ENCODE peak calls at places on chromosome 20, in eight cellular contexts. A is PC-9, Y is kidney, P is stomach, T is OCI-LY7, X is HCT116, V is fibroblast of lung, E is left ventricle myocardium inferior. R is an unnamed sample. For H3K4me1, the result is how much of the 10 kb centered on the place peaks cover.

GRCh38 chr20:58894652-58895051 is 42.1 kb downstream of the GNAS start:
- DNase-seq in A (no peak), Y (no peak), P (no peak), T (no peak), X (no peak), V (no peak), E (no peak), R (peak)

GRCh38 chr20:8144282-8145245 is 12.5 kb downstream of the PLCB1 start:
- DNase-seq in A (no peak), Y (no peak), P (no peak), T (no peak), X (no peak), V (peak), E (no peak), R (no peak)

GRCh38 chr20:8057871-8058270 is 38.3 kb upstream of the TMX4 start:
- DNase-seq in A (no peak), Y (no peak), P (no peak), T (peak), X (no peak), V (no peak), E (no peak), R (no peak)

GRCh38 chr20:61904456-61904855 is 161.2 kb downstream of the TAF4 start:
- DNase-seq in A (no peak), Y (peak), P (no peak), T (no peak), X (no peak), V (no peak), E (no peak), R (no peak)

GRCh38 chr20:49894073-49894470 is 21.3 kb downstream of the SPATA2 start:
- DNase-seq in A (no peak), Y (no peak), P (no peak), T (no peak), X (no peak), V (no peak), E (no peak), R (peak)

GRCh38 chr20:17427646-17428045 is 103.5 kb downstream of the BFSP1 start:
- DNase-seq in A (no peak), Y (no peak), P (no peak), T (no peak), X (no peak), V (no peak), E (no peak), R (no peak)

GRCh38 chr20:40510622-40511021 is 178.4 kb downstream of the MAFB start:
- DNase-seq in A (no peak), Y (no peak), P (no peak), T (no peak), X (no peak), V (no peak), E (no peak), R (no peak)

GRCh38 chr20:40720826-40721225 is 31.8 kb upstream of the MAFB start:
- DNase-seq in A (no peak), Y (no peak), P (no peak), T (no peak), X (no peak), V (no peak), E (no peak), R (no peak)

GRCh38 chr20:48282591-48283228 is 497.4 kb upstream of the SULF2 start:
- DNase-seq in A (peak), Y (no peak), P (no peak), T (peak), X (no peak), V (no peak), E (no peak), R (no peak)

GRCh38 chr20:35339007-35339406 is 46.8 kb upstream of the FAM83C start:
- DNase-seq in A (peak), Y (no peak), P (no peak), T (no peak), X (no peak), V (peak), E (no peak), R (no peak)

GRCh38 chr20:39036011-39036410 is 73.9 kb downstream of the DHX35 start:
- DNase-seq in A (no peak), Y (no peak), P (no peak), T (no peak), X (no peak), V (peak), E (no peak), R (no peak)

GRCh38 chr20:45341939-45342862 is 6.0 kb downstream of the SDC4 start:
- DNase-seq in A (peak), Y (peak), P (peak), T (no peak), X (no peak), V (no peak), E (peak), R (no peak)

GRCh38 chr20:60046011-60046413 is 87.8 kb downstream of the CDH26 start:
- DNase-seq in A (no peak), Y (no peak), P (no peak), T (no peak), X (no peak), V (peak), E (no peak), R (no peak)

GRCh38 chr20:8903655-8904605 is 165.0 kb upstream of the PLCB4 start:
- DNase-seq in A (no peak), Y (no peak), P (no peak), T (no peak), X (no peak), V (no peak), E (no peak), R (no peak)

GRCh38 chr20:37270586-37271420 is 9.2 kb upstream of the GHRH start:
- DNase-seq in A (no peak), Y (peak), P (no peak), T (no peak), X (no peak), V (peak), E (no peak), R (peak)

GRCh38 chr20:17439897-17440296 is 91.3 kb downstream of the BFSP1 start:
- DNase-seq in A (no peak), Y (no peak), P (no peak), T (no peak), X (no peak), V (no peak), E (no peak), R (no peak)

GRCh38 chr20:57433658-57434389 is 42.6 kb downstream of the RBM38 start:
- DNase-seq in A (no peak), Y (no peak), P (no peak), T (no peak), X (no peak), V (no peak), E (no peak), R (no peak)

GRCh38 chr20:8778387-8778786 is 290.5 kb upstream of the PLCB4 start:
- DNase-seq in A (no peak), Y (no peak), P (no peak), T (no peak), X (no peak), V (no peak), E (no peak), R (no peak)

DNA sequence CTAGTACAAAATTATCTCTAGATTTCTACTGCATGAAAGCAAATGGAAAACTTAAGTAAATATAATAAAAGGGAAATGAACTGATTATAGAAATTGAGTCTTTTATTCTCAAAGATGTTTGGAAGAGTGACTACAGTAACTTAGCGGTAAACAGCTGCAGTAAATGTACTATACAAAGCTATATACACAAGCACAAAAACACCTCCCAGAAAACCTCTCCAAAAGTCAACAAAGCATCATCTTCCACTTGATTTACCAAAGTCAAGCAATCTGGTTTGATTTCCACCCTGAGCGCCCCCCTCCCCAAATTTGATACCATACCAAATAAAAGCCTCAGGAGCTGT is 142.1 kb upstream of the SHLD1 start:
- DNase-seq in A (no peak), Y (no peak), P (no peak), T (no peak), X (no peak), V (no peak), E (no peak), R (no peak)
- H3K27ac ChIP-seq in A (peak), Y (no peak), P (peak), T (peak), X (no peak), V (no peak), E (no peak), R (peak)

GRCh38 chr20:1392693-1393506 is at the start of gene FKBP1A:
- DNase-seq in A (peak), Y (peak), P (peak), T (peak), X (peak), V (peak), E (peak), R (peak)
- TF ChIP-seq CTCF in A (no peak), Y (peak), P (no peak), T (no peak), X (no peak), V (peak), E (peak), R (no peak)

GRCh38 chr20:43959920-43960227 is 45.2 kb downstream of the TOX2 start:
- DNase-seq in A (no peak), Y (no peak), P (no peak), T (no peak), X (no peak), V (no peak), E (no peak), R (no peak)
- H3K4me1 ChIP-seq in A (under half), Y (under half), P (under half), T (under half), X (half or more), V (under half), E (under half), R (under half)

GRCh38 chr20:63957690-63958441 is 1.6 kb upstream of the UCKL1 start:
- DNase-seq in A (peak), Y (peak), P (peak), T (peak), X (peak), V (no peak), E (no peak), R (no peak)
- H3K27ac ChIP-seq in A (peak), Y (peak), P (peak), T (peak), X (peak), V (no peak), E (peak), R (peak)

GRCh38 chr20:20130399-20130798 is 78.1 kb downstream of the CFAP61 start:
- DNase-seq in A (no peak), Y (no peak), P (no peak), T (peak), X (peak), V (peak), E (no peak), R (no peak)
- TF ChIP-seq CTCF in A (peak), Y (no peak), P (no peak), T (peak), X (peak), V (peak), E (peak), R (no peak)

DNA sequence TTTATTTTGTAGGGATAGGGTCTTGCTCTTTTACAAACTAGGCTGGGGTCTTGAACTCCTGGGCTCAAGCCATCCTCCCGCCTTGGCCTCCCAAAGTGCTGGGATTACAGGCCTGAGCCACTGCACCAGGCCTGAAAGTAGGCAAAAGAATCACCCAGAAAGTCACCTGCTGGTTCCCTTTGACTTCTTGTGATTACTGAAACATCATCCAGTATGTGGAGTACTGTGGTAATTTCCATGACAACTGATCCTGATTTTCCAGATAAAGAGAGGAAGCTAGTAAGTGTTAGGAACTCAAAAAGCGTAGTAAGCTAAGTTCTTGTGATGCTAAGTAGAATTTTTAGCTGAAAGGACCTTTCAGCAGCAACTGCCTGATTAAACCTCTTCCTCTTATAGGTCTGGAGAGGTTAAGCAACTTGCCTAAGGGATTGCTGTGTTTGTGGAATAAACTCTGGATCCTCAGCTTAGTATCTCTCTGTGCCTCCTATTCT is 16.7 kb downstream of the RALY start:
- DNase-seq in A (no peak), Y (no peak), P (no peak), T (no peak), X (no peak), V (no peak), E (no peak), R (no peak)
- H3K4me1 ChIP-seq in A (under half), Y (under half), P (under half), T (under half), X (under half), V (under half), E (half or more), R (under half)

R was measured in osteoblast.